ENCODE peak calls at places on chromosomes 6 and 20, in nine cellular contexts. P is erythroblast; S is AG08395; Y is kidney glomerular epithelial cell; D is naive thymus-derived CD8-positive, alpha-beta T cell; Q is kidney tubule cell; K is NCI-H748 treated with DMSO at 0.1 percent for 48 hours; W is HFFc6; R is non-pigmented ciliary epithelial cell. C is an unnamed sample.

GRCh38 chr6:111625511-111626331 is 20.0 kb upstream of the TRAF3IP2 start:
- DNase-seq in P (no peak), S (peak), Y (no peak), D (no peak), Q (no peak), K (no peak), W (peak), R (no peak), C (no peak)

GRCh38 chr6:135087403-135087802 is 32.8 kb upstream of the HBS1L start:
- DNase-seq in P (peak), S (no peak), Y (no peak), D (no peak), Q (no peak), K (no peak), W (no peak), R (no peak), C (peak)

GRCh38 chr20:5161536-5162164 is 34.8 kb downstream of the CDS2 start:
- DNase-seq in P (no peak), S (no peak), Y (no peak), D (no peak), Q (no peak), K (no peak), W (no peak), R (no peak), C (no peak)

GRCh38 chr6:49336514-49337131 is 126.4 kb downstream of the MMUT start:
- DNase-seq in P (peak), S (no peak), Y (peak), D (no peak), Q (peak), K (no peak), W (no peak), R (peak), C (no peak)

GRCh38 chr20:59850018-59850641 is 83.3 kb downstream of the SYCP2 start:
- DNase-seq in P (peak), S (peak), Y (no peak), D (no peak), Q (peak), K (peak), W (peak), R (no peak), C (peak)

GRCh38 chr6:44045672-44046015 is 81.6 kb downstream of the MRPL14 start:
- DNase-seq in P (no peak), S (no peak), Y (no peak), D (peak), Q (no peak), K (no peak), W (no peak), R (no peak), C (no peak)

GRCh38 chr20:3998998-3999397 is 16.4 kb downstream of the RNF24 start:
- DNase-seq in P (no peak), S (no peak), Y (no peak), D (no peak), Q (no peak), K (no peak), W (no peak), R (no peak), C (no peak)

GRCh38 chr6:82006027-82006738 is 241.4 kb downstream of the IBTK start:
- DNase-seq in P (peak), S (no peak), Y (no peak), D (no peak), Q (peak), K (peak), W (peak), R (no peak), C (peak)

GRCh38 chr6:2920671-2921112 is 17.6 kb upstream of the SERPINB9 start:
- DNase-seq in P (no peak), S (no peak), Y (no peak), D (no peak), Q (no peak), K (no peak), W (no peak), R (no peak), C (no peak)

GRCh38 chr6:131660195-131660594 is 23.1 kb downstream of the ENPP3 start:
- DNase-seq in P (no peak), S (peak), Y (no peak), D (no peak), Q (peak), K (no peak), W (peak), R (no peak), C (peak)

GRCh38 chr6:28982476-28983266 is 22.4 kb downstream of the ZNF311 start:
- DNase-seq in P (peak), S (peak), Y (peak), D (no peak), Q (peak), K (no peak), W (peak), R (no peak), C (peak)

GRCh38 chr6:33846226-33846625 is 42.4 kb upstream of the MLN start:
- DNase-seq in P (no peak), S (no peak), Y (no peak), D (no peak), Q (no peak), K (no peak), W (peak), R (no peak), C (no peak)

GRCh38 chr20:38842017-38842416 is 36.5 kb downstream of the PPP1R16B start:
- DNase-seq in P (no peak), S (no peak), Y (no peak), D (no peak), Q (no peak), K (no peak), W (no peak), R (no peak), C (no peak)

GRCh38 chr6:54204921-54205511 is 93.8 kb downstream of the MLIP start:
- DNase-seq in P (no peak), S (no peak), Y (no peak), D (no peak), Q (peak), K (no peak), W (no peak), R (no peak), C (no peak)

GRCh38 chr20:48932375-48932941 is 10.9 kb downstream of the ARFGEF2 start:
- DNase-seq in P (no peak), S (peak), Y (no peak), D (no peak), Q (peak), K (no peak), W (peak), R (no peak), C (no peak)

GRCh38 chr6:29851190-29851589 is 23.6 kb downstream of the HLA-G start:
- DNase-seq in P (no peak), S (no peak), Y (no peak), D (no peak), Q (no peak), K (no peak), W (no peak), R (no peak), C (no peak)

GRCh38 chr6:136846046-136846445 is 23.7 kb downstream of the PEX7 start:
- DNase-seq in P (peak), S (peak), Y (peak), D (no peak), Q (peak), K (peak), W (peak), R (no peak), C (peak)

GRCh38 chr6:68958327-68958726 is 323.2 kb downstream of the ADGRB3 start:
- DNase-seq in P (no peak), S (no peak), Y (peak), D (no peak), Q (peak), K (peak), W (no peak), R (no peak), C (no peak)

GRCh38 chr6:57316581-57317059 is 810 bp upstream of the PRIM2 start:
- DNase-seq in P (peak), S (peak), Y (peak), D (peak), Q (peak), K (peak), W (peak), R (peak), C (peak)

GRCh38 chr20:50704971-50705370 is 13.6 kb upstream of the RIPOR3 start:
- DNase-seq in P (no peak), S (peak), Y (no peak), D (no peak), Q (peak), K (no peak), W (peak), R (no peak), C (no peak)

C was measured in ACHN.